ENCODE peak calls at places on chromosomes 3 and 15, in eight cellular contexts. D, N, Q, R, J, V, M and F are unnamed samples.

GRCh38 chr3:149507491-149508324 is 33.2 kb downstream of the TM4SF4 start:
- DNase-seq in D (no peak), N (peak; percentile 50), Q (no peak), R (no peak), J (no peak), V (no peak), M (no peak), F (no peak)

GRCh38 chr3:184011230-184011876 is 6.3 kb downstream of the ABCC5 start:
- DNase-seq in D (no peak), N (no peak), Q (no peak), R (no peak), J (no peak), V (no peak), M (no peak), F (no peak)

GRCh38 chr15:86870846-86871245 is 791.2 kb downstream of the AGBL1 start:
- DNase-seq in D (no peak), N (no peak), Q (no peak), R (no peak), J (no peak), V (no peak), M (no peak), F (no peak)

GRCh38 chr15:85748729-85749128 is 46.0 kb downstream of the KLHL25 start:
- DNase-seq in D (no peak), N (no peak), Q (no peak), R (no peak), J (no peak), V (no peak), M (no peak), F (no peak)

GRCh38 chr3:183697610-183698317 is at the start of gene YEATS2:
- DNase-seq in D (peak; percentile 47), N (peak; percentile 56), Q (peak; percentile 31), R (peak; percentile 95), J (peak; percentile 78), V (peak; percentile 79), M (no peak), F (peak; percentile 70)

GRCh38 chr15:79371581-79371980 is 60.6 kb upstream of the MINAR1 start:
- DNase-seq in D (no peak), N (no peak), Q (no peak), R (no peak), J (no peak), V (no peak), M (no peak), F (no peak)

GRCh38 chr15:70508561-70509281 is 254.6 kb downstream of the UACA start:
- DNase-seq in D (no peak), N (no peak), Q (no peak), R (no peak), J (no peak), V (peak; percentile 53), M (no peak), F (no peak)

GRCh38 chr3:150220791-150221190 is 187.3 kb upstream of the TSC22D2 start:
- DNase-seq in D (no peak), N (no peak), Q (no peak), R (peak; percentile 44), J (no peak), V (no peak), M (no peak), F (no peak)

GRCh38 chr3:136802481-136802996 is 16.4 kb upstream of the SLC35G2 start:
- DNase-seq in D (no peak), N (no peak), Q (no peak), R (no peak), J (peak; percentile 82), V (no peak), M (no peak), F (no peak)

GRCh38 chr3:11053926-11054503 is 61.5 kb downstream of the SLC6A1 start:
- DNase-seq in D (no peak), N (no peak), Q (no peak), R (no peak), J (no peak), V (no peak), M (no peak), F (no peak)

GRCh38 chr3:100516232-100516631 is 23.8 kb downstream of the TMEM45A start:
- DNase-seq in D (no peak), N (no peak), Q (no peak), R (no peak), J (no peak), V (no peak), M (no peak), F (no peak)

GRCh38 chr3:159848348-159849118 is 140.1 kb upstream of the IL12A start:
- DNase-seq in D (no peak), N (no peak), Q (no peak), R (no peak), J (no peak), V (no peak), M (no peak), F (no peak)

GRCh38 chr15:27201425-27201824 is 230.4 kb downstream of the GABRG3 start:
- DNase-seq in D (no peak), N (no peak), Q (no peak), R (no peak), J (no peak), V (no peak), M (no peak), F (no peak)

GRCh38 chr3:52076900-52077299 is 20.5 kb upstream of the DUSP7 start:
- DNase-seq in D (no peak), N (no peak), Q (no peak), R (no peak), J (no peak), V (no peak), M (no peak), F (no peak)

GRCh38 chr3:113536627-113537101 is 4.3 kb downstream of the SIDT1 start:
- DNase-seq in D (no peak), N (no peak), Q (no peak), R (no peak), J (no peak), V (no peak), M (no peak), F (no peak)

GRCh38 chr3:187318819-187319616 is 27.5 kb upstream of the MASP1 start:
- DNase-seq in D (peak; percentile 6), N (peak; percentile 36), Q (no peak), R (peak; percentile 87), J (peak; percentile 76), V (peak; percentile 14), M (no peak), F (peak; percentile 50)

GRCh38 chr3:12990306-12990705 is 82.9 kb downstream of the IQSEC1 start:
- DNase-seq in D (no peak), N (no peak), Q (no peak), R (no peak), J (no peak), V (no peak), M (no peak), F (no peak)

GRCh38 chr3:165259518-165260193 is 63.5 kb upstream of the SLITRK3 start:
- DNase-seq in D (no peak), N (no peak), Q (no peak), R (no peak), J (no peak), V (no peak), M (no peak), F (no peak)

GRCh38 chr3:112585782-112586181 is 23.9 kb downstream of the SLC35A5 start:
- DNase-seq in D (no peak), N (no peak), Q (no peak), R (no peak), J (no peak), V (no peak), M (no peak), F (no peak)

GRCh38 chr15:80494311-80494710 is 90.1 kb downstream of the ARNT2 start:
- DNase-seq in D (no peak), N (no peak), Q (no peak), R (no peak), J (no peak), V (no peak), M (no peak), F (no peak)

GRCh38 chr3:9946112-9947024 is 5.8 kb downstream of the PRRT3 start:
- DNase-seq in D (peak; percentile 67), N (peak; percentile 88), Q (peak; percentile 71), R (no peak), J (peak; percentile 30), V (peak; percentile 87), M (peak; percentile 55), F (peak; percentile 91)

GRCh38 chr3:141952611-141953010 is 76.2 kb downstream of the ATP1B3 start:
- DNase-seq in D (no peak), N (no peak), Q (no peak), R (no peak), J (no peak), V (no peak), M (no peak), F (no peak)

GRCh38 chr3:120473896-120474675 is 23.3 kb upstream of the FSTL1 start:
- DNase-seq in D (no peak), N (no peak), Q (no peak), R (no peak), J (no peak), V (no peak), M (no peak), F (no peak)

GRCh38 chr15:52288051-52288942 is 7.3 kb downstream of the MYO5C start:
- DNase-seq in D (no peak), N (peak; percentile 86), Q (no peak), R (no peak), J (no peak), V (no peak), M (no peak), F (no peak)

GRCh38 chr3:33062814-33063346 is 34.1 kb downstream of the GLB1 start:
- DNase-seq in D (no peak), N (no peak), Q (no peak), R (no peak), J (no peak), V (no peak), M (no peak), F (no peak)